ENCODE peak calls at places on chromosomes 5 and 9, in ten cellular contexts. Y is A549; W is midbrain; M is HL-60; R is activated T-cell treated with anti-CD3 and anti-CD28 coated beads, Interleukin-2, amount 50 U/mL, for 1 hour; Z is foreskin fibroblast; H is cardiac muscle cell; O is HTR-8/SVneo; B is thyroid gland; C is SJSA1. F is an unnamed sample.
A peak's percentile ranks its signal among the peaks of the same experiment; 100 is the strongest.

GRCh38 chr9:120925535-120926396 is 830 bp downstream of the TRAF1 start:
- DNase-seq in R (peak; percentile 80), C (peak; percentile 88), Y (peak; percentile 69), B (no peak), O (peak; percentile 45), M (no peak), W (no peak), H (no peak), Z (peak; percentile 85), F (no peak)

GRCh38 chr9:35690447-35691324 is 961 bp upstream of the TPM2 start:
- DNase-seq in C (peak; percentile 74), Z (peak; percentile 65), B (peak; percentile 75), R (peak; percentile 34), H (peak; percentile 84), O (peak; percentile 53), W (peak; percentile 6), Y (peak; percentile 71), M (peak; percentile 22), F (no peak)

GRCh38 chr9:133569891-133570651 is 35.6 kb downstream of the ADAMTSL2 start:
- DNase-seq in W (no peak), R (no peak), Y (no peak), C (no peak), O (no peak), B (peak; percentile 7), Z (no peak), M (no peak), H (peak; percentile 50), F (no peak)

GRCh38 chr5:111998871-111999270 is 241.9 kb upstream of the NREP start:
- DNase-seq in O (no peak), Z (no peak), Y (no peak), B (no peak), C (no peak), R (no peak), H (no peak), M (no peak), W (no peak), F (no peak)

GRCh38 chr5:158511454-158511853 is 588.3 kb downstream of the EBF1 start:
- DNase-seq in C (no peak), W (no peak), R (no peak), B (no peak), Z (no peak), M (no peak), Y (no peak), O (no peak), H (no peak), F (no peak)

GRCh38 chr9:122001491-122002201 is 91.5 kb downstream of the TTLL11 start:
- DNase-seq in W (no peak), R (no peak), B (no peak), O (no peak), Y (no peak), M (no peak), Z (peak; percentile 26), H (peak; percentile 80), C (no peak), F (no peak)

GRCh38 chr5:59067976-59068651 is 485.2 kb downstream of the RAB3C start:
- DNase-seq in C (no peak), M (no peak), Y (no peak), W (no peak), B (no peak), Z (peak; percentile 48), H (no peak), O (no peak), R (no peak), F (no peak)

GRCh38 chr5:160020969-160021368 is 12.0 kb downstream of the TTC1 start:
- DNase-seq in O (no peak), Y (no peak), R (no peak), B (no peak), W (no peak), H (no peak), M (no peak), C (no peak), Z (no peak), F (no peak)

GRCh38 chr9:88672874-88673695 is 138.1 kb downstream of the NXNL2 start:
- DNase-seq in R (no peak), H (no peak), Z (no peak), W (no peak), B (no peak), O (no peak), Y (no peak), M (no peak), C (no peak), F (no peak)

GRCh38 chr5:82151622-82152021 is 126.5 kb downstream of the RPS23 start:
- DNase-seq in C (no peak), W (no peak), O (no peak), M (no peak), Y (no peak), R (no peak), B (no peak), Z (peak; percentile 33), H (no peak), F (no peak)

GRCh38 chr5:5183192-5183699 is 43.1 kb downstream of the ADAMTS16 start:
- DNase-seq in H (peak; percentile 6), M (no peak), B (no peak), C (peak; percentile 94), O (no peak), W (no peak), Z (no peak), R (no peak), Y (no peak), F (no peak)

GRCh38 chr9:34984049-34984448 is 5.5 kb upstream of the DNAJB5 start:
- DNase-seq in B (peak; percentile 25), R (no peak), Z (no peak), O (peak; percentile 22), H (peak; percentile 88), Y (no peak), W (no peak), M (no peak), C (no peak), F (no peak)

GRCh38 chr9:121226186-121226585 is 24.5 kb upstream of the RAB14 start:
- DNase-seq in W (no peak), O (no peak), M (no peak), H (no peak), Z (peak; percentile 54), R (no peak), C (no peak), Y (no peak), B (no peak), F (no peak)

GRCh38 chr5:72314571-72315172 is 5.4 kb downstream of the MRPS27 start:
- DNase-seq in Y (peak; percentile 58), H (peak; percentile 48), Z (no peak), W (no peak), R (no peak), B (peak; percentile 63), C (peak; percentile 74), O (peak; percentile 26), M (peak; percentile 11), F (peak; percentile 44)

GRCh38 chr9:109887079-109887478 is 107.1 kb downstream of the PALM2AKAP2 start:
- DNase-seq in Z (peak; percentile 81), C (no peak), B (peak; percentile 49), W (peak; percentile 48), Y (no peak), O (no peak), R (no peak), M (no peak), H (no peak), F (no peak)

GRCh38 chr5:157917909-157918809 is 59.2 kb upstream of the CLINT1 start:
- DNase-seq in B (peak; percentile 66), O (peak; percentile 33), Y (peak; percentile 25), W (no peak), R (peak; percentile 57), M (no peak), Z (peak; percentile 7), C (peak; percentile 75), H (peak; percentile 61), F (peak; percentile 49)

GRCh38 chr5:157309796-157310195 is 43.9 kb downstream of the CYFIP2 start:
- DNase-seq in Y (no peak), H (no peak), M (no peak), B (no peak), C (no peak), Z (no peak), W (no peak), R (no peak), O (no peak), F (no peak)

GRCh38 chr5:131195696-131196095 is 25.0 kb downstream of the LYRM7 start:
- DNase-seq in H (no peak), W (no peak), R (no peak), M (no peak), Y (no peak), O (no peak), B (no peak), Z (no peak), C (no peak), F (no peak)

GRCh38 chr5:90170231-90170630 is 239.3 kb downstream of the CETN3 start:
- DNase-seq in H (no peak), Z (no peak), B (no peak), M (no peak), O (no peak), W (no peak), R (no peak), C (no peak), Y (no peak), F (no peak)